ENCODE peak calls at places on chromosomes 1 and 21, in ten cellular contexts. B is dorsolateral prefrontal cortex, M is cardiac muscle cell, G is stomach, H is esophagus squamous epithelium, F is A673, N is SK-N-SH, O is left lung, Y is heart left ventricle, T is AG04450. X is an unnamed sample.

GRCh38 chr1:228465571-228466146 is 21.5 kb upstream of the RNF187 start:
- DNase-seq in N (no peak), B (no peak), M (no peak), G (no peak), Y (no peak), H (no peak), T (no peak), O (no peak), F (peak; percentile 29), X (no peak)

GRCh38 chr1:56453016-56453721 is 126.2 kb downstream of the PLPP3 start:
- DNase-seq in B (no peak), M (peak; percentile 71), T (no peak), O (no peak), G (no peak), N (peak; percentile 64), Y (peak; percentile 49), F (no peak), H (no peak), X (no peak)

GRCh38 chr1:184258525-184258924 is 128.3 kb upstream of the C1orf21 start:
- DNase-seq in B (no peak), G (no peak), N (no peak), T (no peak), H (no peak), F (no peak), M (no peak), Y (no peak), O (no peak), X (no peak)

GRCh38 chr21:18168108-18168507 is 76.5 kb upstream of the CHODL start:
- DNase-seq in M (no peak), T (no peak), G (no peak), H (no peak), B (no peak), N (no peak), O (no peak), F (no peak), Y (no peak), X (no peak)

GRCh38 chr1:244963231-244963826 is 99.0 kb upstream of the HNRNPU start:
- DNase-seq in G (no peak), T (no peak), H (no peak), B (no peak), F (no peak), O (no peak), N (no peak), M (no peak), Y (no peak), X (no peak)

GRCh38 chr1:65958561-65959350 is 166.1 kb downstream of the PDE4B start:
- DNase-seq in Y (no peak), T (peak; percentile 21), M (peak; percentile 66), F (peak; percentile 75), O (no peak), N (peak; percentile 46), H (no peak), G (no peak), B (no peak), X (no peak)

GRCh38 chr1:66231162-66232077 is 302.5 kb upstream of the SGIP1 start:
- DNase-seq in O (no peak), H (no peak), F (peak; percentile 56), Y (no peak), M (no peak), G (no peak), T (no peak), N (no peak), B (no peak), X (no peak)

GRCh38 chr1:225466848-225467192 is 39.0 kb upstream of the LBR start:
- DNase-seq in F (no peak), Y (no peak), G (no peak), B (no peak), T (no peak), N (no peak), O (no peak), M (no peak), H (no peak), X (no peak)

GRCh38 chr1:27438621-27439061 is 46.2 kb downstream of the GPR3 start:
- DNase-seq in O (no peak), F (no peak), N (no peak), H (no peak), G (no peak), M (no peak), Y (no peak), B (no peak), T (no peak), X (no peak)

GRCh38 chr1:196180847-196181593 is 427.2 kb downstream of the KCNT2 start:
- DNase-seq in T (peak; percentile 69), G (no peak), B (no peak), F (peak; percentile 73), N (no peak), Y (no peak), H (no peak), M (no peak), O (no peak), X (no peak)

GRCh38 chr1:16621300-16621658 is 7.9 kb upstream of the NBPF1 start:
- DNase-seq in H (no peak), G (no peak), M (no peak), B (no peak), Y (no peak), N (no peak), O (no peak), F (no peak), T (no peak), X (no peak)
- TF ChIP-seq CTCF in H (peak; percentile 22), G (no peak), M (no peak), B (peak; percentile 4), Y (no peak), N (no peak), O (no peak), F (no peak), T (no peak), X (peak; percentile 74)

GRCh38 chr1:19682257-19682656 is 17.6 kb downstream of the HTR6 start:
- DNase-seq in H (no peak), B (no peak), T (peak; percentile 70), M (no peak), O (no peak), Y (no peak), G (no peak), N (peak; percentile 68), F (peak; percentile 45), X (no peak)
- H3K27ac ChIP-seq in H (no peak overlapping the region), B (no peak overlapping the region), T (no peak overlapping the region), M (no peak overlapping the region), O (no peak overlapping the region), Y (no peak overlapping the region), G (no peak overlapping the region), N (no peak overlapping the region), F (no peak overlapping the region), X (no peak overlapping the region)

GRCh38 chr1:2526824-2527552 is 592 bp upstream of the PANK4 start:
- DNase-seq in G (no peak), T (no peak), B (peak; percentile 54), O (no peak), F (no peak), N (no peak), M (peak; percentile 72), H (no peak), Y (peak; percentile 88), X (no peak)
- H3K4me3 ChIP-seq in G (peak overlapping the region; percentile 97), T (peak overlapping the region; percentile 47), B (peak overlapping the region; percentile 93), O (peak overlapping the region; percentile 97), F (peak overlapping the region; percentile 99), N (no peak overlapping the region), M (peak overlapping the region; percentile 91), H (peak overlapping the region; percentile 79), Y (peak overlapping the region; percentile 81), X (peak overlapping the region; percentile 93)

GRCh38 chr21:42377211-42377950 is 11.0 kb upstream of the TFF1 start:
- DNase-seq in G (no peak), H (no peak), Y (no peak), T (no peak), M (no peak), F (no peak), B (no peak), N (no peak), O (no peak), X (no peak)

GRCh38 chr21:42377951-42378340 is 11.6 kb upstream of the TFF1 start:
- DNase-seq in T (no peak), H (no peak), B (no peak), F (no peak), M (no peak), N (no peak), Y (no peak), O (no peak), G (no peak), X (no peak)

GRCh38 chr21:42375966-42376337 is 9.6 kb upstream of the TFF1 start:
- DNase-seq in F (no peak), B (no peak), G (no peak), O (no peak), M (no peak), H (no peak), Y (no peak), T (no peak), N (no peak), X (no peak)

GRCh38 chr21:42375141-42375905 is 9.0 kb upstream of the TFF1 start:
- DNase-seq in Y (no peak), H (no peak), N (no peak), G (peak; percentile 63), B (no peak), O (no peak), F (no peak), M (no peak), T (no peak), X (no peak)

GRCh38 chr21:42376338-42376982 is 10.1 kb upstream of the TFF1 start:
- DNase-seq in B (no peak), N (no peak), G (peak; percentile 88), Y (no peak), H (no peak), T (no peak), F (no peak), M (no peak), O (no peak), X (no peak)
- TF ChIP-seq CTCF in B (no peak), N (no peak), G (no peak), Y (peak; percentile 10), H (no peak), T (no peak), F (no peak), M (no peak), O (no peak), X (no peak)